ENCODE peak calls at places on chromosomes 11 and 22, in five cellular contexts. M, S, T, N and L are unnamed samples.

GRCh38 chr22:40046126-40046525 is 51.4 kb downstream of the FAM83F start:
- DNase-seq in M (no peak), S (no peak), T (no peak), N (no peak), L (no peak)

GRCh38 chr22:46748948-46749681 is 11.1 kb upstream of the CERK start:
- DNase-seq in M (peak), S (no peak), T (peak), N (peak), L (no peak)

GRCh38 chr11:77557553-77557952 is 32.2 kb upstream of the AQP11 start:
- DNase-seq in M (peak), S (peak), T (no peak), N (no peak), L (no peak)

GRCh38 chr22:43308451-43309235 is 34.5 kb downstream of the SCUBE1 start:
- DNase-seq in M (no peak), S (no peak), T (no peak), N (no peak), L (no peak)

GRCh38 chr11:33256031-33256807 is 962 bp upstream of the HIPK3 start:
- DNase-seq in M (no peak), S (no peak), T (no peak), N (peak), L (no peak)

GRCh38 chr11:130246719-130247118 is 68.0 kb downstream of the ZBTB44 start:
- DNase-seq in M (peak), S (no peak), T (no peak), N (no peak), L (no peak)

GRCh38 chr22:45423524-45423923 is 10.0 kb downstream of the RIBC2 start:
- DNase-seq in M (no peak), S (no peak), T (no peak), N (no peak), L (no peak)

GRCh38 chr11:83220279-83220678 is 26.8 kb downstream of the ANKRD42 start:
- DNase-seq in M (no peak), S (no peak), T (no peak), N (no peak), L (no peak)

GRCh38 chr22:50657925-50658324 is 14.7 kb upstream of the SHANK3 start:
- DNase-seq in M (no peak), S (no peak), T (no peak), N (no peak), L (no peak)

GRCh38 chr22:39567135-39567946 is 3.2 kb upstream of the CACNA1I start:
- DNase-seq in M (no peak), S (no peak), T (peak), N (no peak), L (no peak)

GRCh38 chr11:123654566-123655081 is at the start of gene SCN3B:
- DNase-seq in M (peak), S (peak), T (no peak), N (peak), L (no peak)

GRCh38 chr11:72308226-72309073 is 64.5 kb upstream of the PHOX2A start:
- DNase-seq in M (peak), S (no peak), T (no peak), N (peak), L (no peak)

GRCh38 chr22:20853236-20853660 is 5.4 kb downstream of the PI4KA start:
- DNase-seq in M (no peak), S (no peak), T (no peak), N (no peak), L (no peak)

GRCh38 chr22:40128989-40129388 is 48.7 kb upstream of the TNRC6B start:
- DNase-seq in M (peak), S (no peak), T (peak), N (no peak), L (no peak)

GRCh38 chr11:34840736-34841386 is 75.3 kb downstream of the APIP start:
- DNase-seq in M (peak), S (peak), T (no peak), N (peak), L (peak)

GRCh38 chr11:115499891-115500290 is 4.3 kb downstream of the CADM1 start:
- DNase-seq in M (no peak), S (no peak), T (no peak), N (no peak), L (no peak)

GRCh38 chr11:44484211-44484610 is 81.3 kb upstream of the CD82 start:
- DNase-seq in M (peak), S (peak), T (no peak), N (peak), L (no peak)

GRCh38 chr11:34379081-34379480 is 21.3 kb upstream of the ABTB2 start:
- DNase-seq in M (peak), S (no peak), T (no peak), N (no peak), L (no peak)

GRCh38 chr11:46345131-46345597 is 2.1 kb upstream of the DGKZ start:
- DNase-seq in M (no peak), S (no peak), T (no peak), N (no peak), L (no peak)

GRCh38 chr22:45318558-45319318 is 9.0 kb downstream of the FAM118A start:
- DNase-seq in M (peak), S (no peak), T (no peak), N (peak), L (no peak)

GRCh38 chr11:22634897-22635629 is 9.4 kb upstream of the FANCF start:
- DNase-seq in M (peak), S (peak), T (no peak), N (no peak), L (peak)

GRCh38 chr11:82775736-82776346 is 42.2 kb upstream of the FAM181B start:
- DNase-seq in M (peak), S (peak), T (no peak), N (peak), L (peak)

GRCh38 chr11:61586792-61587430 is 6.0 kb upstream of the SYT7 start:
- DNase-seq in M (no peak), S (peak), T (no peak), N (no peak), L (no peak)

GRCh38 chr11:24585192-24585591 is 88.3 kb downstream of the LUZP2 start:
- DNase-seq in M (peak), S (no peak), T (no peak), N (no peak), L (peak)

GRCh38 chr11:45483361-45483760 is 182.1 kb downstream of the CHST1 start:
- DNase-seq in M (no peak), S (no peak), T (no peak), N (no peak), L (no peak)

GRCh38 chr11:12109591-12110196 is 696 bp upstream of the MICAL2 start:
- DNase-seq in M (no peak), S (no peak), T (no peak), N (no peak), L (no peak)

GRCh38 chr11:12213920-12214319 is 103.5 kb downstream of the MICAL2 start:
- DNase-seq in M (no peak), S (no peak), T (no peak), N (no peak), L (no peak)

GRCh38 chr11:29293825-29294224 is 723.0 kb downstream of the KCNA4 start:
- DNase-seq in M (peak), S (peak), T (no peak), N (peak), L (no peak)

GRCh38 chr22:20039683-20040325 is 18.9 kb downstream of the TANGO2 start:
- DNase-seq in M (no peak), S (no peak), T (no peak), N (no peak), L (no peak)

GRCh38 chr11:17573526-17573925 is 26.5 kb downstream of the OTOG start:
- DNase-seq in M (no peak), S (no peak), T (no peak), N (no peak), L (no peak)

GRCh38 chr22:34902335-34902734 is 163.6 kb upstream of the ISX start:
- DNase-seq in M (no peak), S (no peak), T (no peak), N (no peak), L (no peak)

GRCh38 chr11:110778351-110778750 is 66.1 kb upstream of the ARHGAP20 start:
- DNase-seq in M (peak), S (no peak), T (no peak), N (no peak), L (no peak)
- H3K4me3 ChIP-seq in M (no peak), S (no peak), T (no peak), N (no peak), L (no peak)

DNA sequence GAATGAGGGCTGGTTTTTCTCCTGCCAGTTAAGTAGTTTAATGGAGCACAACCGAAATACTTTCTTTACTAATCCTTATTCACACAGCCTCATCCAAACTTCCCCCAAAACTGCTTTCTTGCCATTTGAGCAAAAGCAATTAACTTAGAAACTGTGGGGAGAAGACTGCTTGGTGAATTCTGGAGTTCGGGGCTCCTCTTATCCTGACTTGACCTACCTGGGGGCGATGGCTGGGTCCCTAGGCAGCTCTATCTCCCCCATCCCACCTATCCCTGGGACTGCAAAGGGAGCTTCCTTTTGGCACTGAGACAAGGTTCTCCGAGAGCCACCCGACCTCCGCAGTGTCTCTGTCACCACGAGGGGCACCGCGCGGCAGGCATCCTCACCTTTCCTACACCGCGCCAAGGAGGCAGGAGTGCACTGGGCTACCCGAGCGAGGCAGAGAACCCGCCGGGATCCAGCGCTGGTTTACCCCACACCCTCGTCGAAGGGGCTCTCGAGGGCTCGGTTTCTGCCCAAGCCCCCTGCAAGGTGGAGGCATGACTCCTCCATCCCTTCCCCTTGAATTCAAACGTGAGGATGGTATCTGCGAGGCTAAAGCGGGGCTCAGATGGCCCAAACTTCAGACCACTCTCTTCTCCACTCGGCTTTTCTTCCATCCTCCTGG is 731 bp downstream of the DESI1 start:
- DNase-seq in M (peak), S (peak), T (no peak), N (no peak), L (no peak)
- TF ChIP-seq CTCF in M (no peak), S (no peak), T (no peak), N (no peak), L (no peak)

DNA sequence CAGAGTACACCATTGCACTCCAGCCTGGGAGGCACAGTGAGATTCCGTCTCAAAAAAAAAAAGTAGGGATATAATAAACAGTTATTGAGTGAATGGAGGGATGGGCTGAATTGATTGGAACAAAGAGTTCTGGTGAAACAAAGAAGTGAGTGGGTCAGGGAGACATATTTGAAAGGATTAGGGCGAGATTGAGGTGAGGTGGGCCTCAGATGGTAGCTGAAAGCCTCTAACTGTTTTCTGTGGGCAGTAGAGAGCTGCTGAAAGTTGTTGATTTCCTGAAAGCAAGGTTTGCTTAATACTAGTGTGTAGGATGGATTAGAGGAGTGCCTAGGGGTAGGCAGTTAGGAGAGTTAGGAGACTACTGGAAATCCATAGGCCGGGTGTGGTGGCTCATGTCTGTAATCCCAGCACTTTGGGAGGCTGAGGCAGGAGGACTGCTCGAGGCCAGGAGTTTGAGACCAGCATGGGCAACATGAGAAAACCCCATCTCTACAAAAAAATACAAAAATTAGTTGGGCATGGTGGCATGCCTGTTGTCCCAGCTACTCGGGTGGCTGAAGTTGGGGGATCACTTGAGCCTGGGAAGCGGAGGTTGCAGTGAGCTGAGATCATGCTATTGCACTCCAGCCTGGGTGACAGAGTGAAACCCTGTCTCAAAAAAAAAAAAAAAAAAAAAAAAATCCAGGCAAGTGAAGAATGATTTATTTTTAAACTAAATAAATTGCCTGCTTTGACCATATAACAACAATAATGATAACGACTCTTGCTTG is 41.4 kb upstream of the PTPRJ start:
- DNase-seq in M (no peak), S (no peak), T (no peak), N (no peak), L (no peak)
- H3K4me3 ChIP-seq in M (no peak), S (no peak), T (no peak), N (no peak), L (no peak)

GRCh38 chr11:8812438-8812837 is 98.6 kb upstream of the AKIP1 start:
- DNase-seq in M (peak), S (peak), T (no peak), N (peak), L (no peak)
- TF ChIP-seq CTCF in M (no peak), S (no peak), T (no peak), N (no peak), L (no peak)

GRCh38 chr11:1485504-1485885 is 1.1 kb downstream of the MOB2 start:
- DNase-seq in M (no peak), S (no peak), T (no peak), N (no peak), L (no peak)
- H3K4me3 ChIP-seq in M (no peak), S (no peak), T (no peak), N (no peak), L (no peak)

GRCh38 chr11:132448334-132448995 is 1078.0 kb downstream of the NTM start:
- DNase-seq in M (peak), S (no peak), T (no peak), N (peak), L (no peak)
- TF ChIP-seq CTCF in M (no peak), S (no peak), T (no peak), N (no peak), L (no peak)

GRCh38 chr22:23803001-23803819 is 16.4 kb downstream of the SMARCB1 start:
- DNase-seq in M (no peak), S (no peak), T (no peak), N (no peak), L (no peak)

GRCh38 chr22:23801238-23801821 is 14.6 kb downstream of the SMARCB1 start:
- DNase-seq in M (no peak), S (no peak), T (no peak), N (no peak), L (no peak)

GRCh38 chr22:23804781-23805291 is 18.1 kb downstream of the SMARCB1 start:
- DNase-seq in M (no peak), S (no peak), T (no peak), N (no peak), L (no peak)

GRCh38 chr22:23801886-23802377 is 15.2 kb downstream of the SMARCB1 start:
- DNase-seq in M (no peak), S (no peak), T (no peak), N (no peak), L (no peak)

DNA sequence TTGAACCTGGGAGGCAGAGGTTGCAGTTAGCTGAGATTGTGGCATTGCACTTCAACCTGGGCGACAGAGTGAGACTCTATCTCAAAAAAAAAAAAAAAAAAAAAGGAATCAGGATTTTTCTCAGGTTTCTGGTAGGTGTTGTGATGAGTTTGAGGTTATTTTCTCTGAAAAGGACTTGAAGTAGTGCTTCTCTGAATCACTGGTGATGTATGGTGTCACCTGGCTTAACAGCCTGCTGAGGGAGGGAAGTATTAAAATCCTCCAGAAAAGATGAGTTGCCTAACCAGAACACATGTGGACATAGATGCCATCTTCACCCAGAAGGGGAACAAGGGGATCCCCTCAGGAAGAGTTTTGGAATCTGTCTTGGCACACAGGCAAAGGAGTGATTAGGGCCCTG is 20.1 kb downstream of the SMARCB1 start:
- DNase-seq in M (no peak), S (no peak), T (no peak), N (no peak), L (no peak)
- H3K4me3 ChIP-seq in M (no peak), S (no peak), T (no peak), N (no peak), L (no peak)

DNA sequence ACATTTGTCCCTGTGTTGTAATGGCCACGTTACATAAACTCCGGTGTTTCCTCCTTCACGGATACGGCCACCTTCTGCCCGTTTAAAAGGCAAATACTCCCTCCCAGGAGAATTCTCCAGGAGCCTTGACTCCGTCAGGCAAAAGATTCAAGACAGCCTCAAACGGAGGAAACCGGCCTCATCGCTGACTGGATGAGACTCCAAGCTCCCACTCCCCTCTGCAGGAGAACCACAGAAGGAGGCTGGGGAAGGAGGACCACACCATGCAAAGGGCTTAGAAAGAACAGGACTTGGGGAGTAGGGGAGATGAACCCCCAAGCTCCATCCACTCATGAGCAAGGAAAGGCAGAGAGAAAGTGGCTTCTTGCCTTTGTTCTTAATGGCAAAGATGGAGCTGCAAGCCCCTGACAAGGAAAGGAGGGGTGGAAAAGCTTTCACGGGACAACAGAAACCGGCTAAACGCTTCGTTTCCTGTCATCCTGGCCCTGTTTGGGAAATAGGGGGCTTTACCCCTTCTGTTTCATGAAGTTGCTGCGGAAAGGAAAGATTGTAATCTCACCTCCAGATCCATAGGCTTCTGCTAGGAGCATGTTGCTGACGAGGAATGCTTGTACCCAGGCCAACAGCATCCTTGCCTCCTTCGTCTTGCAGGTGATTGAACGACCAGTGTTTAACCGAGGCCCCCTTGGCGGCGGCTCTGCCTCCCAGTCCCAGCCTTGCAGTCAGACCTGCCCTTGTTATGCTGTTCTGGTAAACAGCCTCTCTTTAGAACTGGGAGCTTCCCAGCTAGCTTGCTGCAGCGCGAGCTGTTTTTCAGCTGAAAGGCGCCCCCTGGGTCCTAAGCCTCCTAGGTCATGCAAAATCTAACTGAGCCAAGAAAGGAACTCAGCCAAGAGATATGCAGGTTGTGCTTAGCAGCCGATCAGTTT is at the start of gene PIK3IP1:
- DNase-seq in M (peak), S (peak), T (peak), N (peak), L (no peak)
- TF ChIP-seq CTCF in M (peak), S (peak), T (peak), N (peak), L (peak)